ENCODE peak calls at places on chromosomes 7 and 10, in four cellular contexts. F is left ventricle myocardium inferior, U is transverse colon, S is right lobe of liver. N is an unnamed sample.

GRCh38 chr7:82049442-82049841 is 279.6 kb upstream of the HGF start:
- DNase-seq in F (peak; percentile 16), U (no peak), S (no peak), N (no peak)

GRCh38 chr7:100785878-100786277 is 41.4 kb downstream of the EPHB4 start:
- DNase-seq in F (no peak), U (no peak), S (no peak), N (no peak)

GRCh38 chr7:90455163-90456030 is 14.0 kb upstream of the PTTG1IP2 start:
- DNase-seq in F (no peak), U (no peak), S (no peak), N (no peak)

GRCh38 chr10:69303632-69304035 is 25.3 kb downstream of the HK1 start:
- DNase-seq in F (no peak), U (no peak), S (no peak), N (no peak)

GRCh38 chr7:929311-929711 is 25.2 kb downstream of the ADAP1 start:
- DNase-seq in F (no peak), U (peak; percentile 4), S (peak; percentile 42), N (no peak)

GRCh38 chr10:12888470-12888869 is 113.0 kb downstream of the CCDC3 start:
- DNase-seq in F (no peak), U (no peak), S (no peak), N (no peak)

GRCh38 chr10:122390271-122390670 is 15.8 kb downstream of the PLEKHA1 start:
- DNase-seq in F (no peak), U (no peak), S (no peak), N (no peak)

GRCh38 chr7:155846156-155846555 is 33.9 kb upstream of the SHH start:
- DNase-seq in F (no peak), U (no peak), S (peak; percentile 35), N (no peak)

GRCh38 chr7:129461809-129462208 is 27.6 kb downstream of the STRIP2 start:
- DNase-seq in F (no peak), U (no peak), S (no peak), N (no peak)

GRCh38 chr7:108805808-108806397 is 236.2 kb downstream of the DNAJB9 start:
- DNase-seq in F (no peak), U (no peak), S (no peak), N (no peak)

GRCh38 chr10:29039659-29040309 is 249.1 kb upstream of the LYZL1 start:
- DNase-seq in F (no peak), U (no peak), S (no peak), N (no peak)

GRCh38 chr10:46091080-46091833 is 45.2 kb upstream of the MSMB start:
- DNase-seq in F (no peak), U (no peak), S (no peak), N (no peak)

GRCh38 chr10:110181451-110181850 is 26.0 kb upstream of the MXI1 start:
- DNase-seq in F (no peak), U (no peak), S (no peak), N (no peak)

GRCh38 chr7:80136276-80137045 is 1.8 kb downstream of the GNAI1 start:
- DNase-seq in F (no peak), U (no peak), S (no peak), N (no peak)

GRCh38 chr10:73814896-73815718 is 3.7 kb upstream of the NDST2 start:
- DNase-seq in F (no peak), U (no peak), S (no peak), N (no peak)

GRCh38 chr7:128274890-128275603 is 34.0 kb downstream of the LEP start:
- DNase-seq in F (no peak), U (no peak), S (no peak), N (no peak)

GRCh38 chr10:88032566-88032965 is 169.1 kb downstream of the PTEN start:
- DNase-seq in F (no peak), U (no peak), S (no peak), N (no peak)

GRCh38 chr10:122276611-122277205 is 5.6 kb downstream of the BTBD16 start:
- DNase-seq in F (no peak), U (no peak), S (no peak), N (no peak)

GRCh38 chr7:144388950-144389349 is 14.5 kb downstream of the NOBOX start:
- DNase-seq in F (no peak), U (no peak), S (no peak), N (no peak)

GRCh38 chr10:89702121-89702480 is 711 bp downstream of the KIF20B start:
- DNase-seq in F (no peak), U (no peak), S (no peak), N (no peak)

GRCh38 chr10:102776779-102777417 is 33.1 kb downstream of the WBP1L start:
- DNase-seq in F (peak; percentile 84), U (peak; percentile 71), S (no peak), N (peak; percentile 85)

GRCh38 chr7:2066251-2066919 is 166.4 kb downstream of the MAD1L1 start:
- DNase-seq in F (no peak), U (no peak), S (no peak), N (no peak)

GRCh38 chr10:91409069-91409868 is 875 bp upstream of the HECTD2 start:
- DNase-seq in F (peak; percentile 88), U (peak; percentile 77), S (peak; percentile 81), N (peak; percentile 45)

GRCh38 chr10:36538945-36539586 is 586.3 kb upstream of the ANKRD30A start:
- DNase-seq in F (no peak), U (no peak), S (no peak), N (no peak)

GRCh38 chr7:47514367-47514766 is 67.5 kb downstream of the TNS3 start:
- DNase-seq in F (no peak), U (no peak), S (no peak), N (no peak)

GRCh38 chr10:86711957-86712708 is 43.8 kb downstream of the LDB3 start:
- DNase-seq in F (no peak), U (no peak), S (peak; percentile 62), N (no peak)

GRCh38 chr7:65382452-65382851 is 8.8 kb downstream of the ZNF92 start:
- DNase-seq in F (no peak), U (no peak), S (no peak), N (no peak)

GRCh38 chr7:65390588-65390987 is 16.9 kb downstream of the ZNF92 start:
- DNase-seq in F (no peak), U (no peak), S (no peak), N (no peak)

DNA sequence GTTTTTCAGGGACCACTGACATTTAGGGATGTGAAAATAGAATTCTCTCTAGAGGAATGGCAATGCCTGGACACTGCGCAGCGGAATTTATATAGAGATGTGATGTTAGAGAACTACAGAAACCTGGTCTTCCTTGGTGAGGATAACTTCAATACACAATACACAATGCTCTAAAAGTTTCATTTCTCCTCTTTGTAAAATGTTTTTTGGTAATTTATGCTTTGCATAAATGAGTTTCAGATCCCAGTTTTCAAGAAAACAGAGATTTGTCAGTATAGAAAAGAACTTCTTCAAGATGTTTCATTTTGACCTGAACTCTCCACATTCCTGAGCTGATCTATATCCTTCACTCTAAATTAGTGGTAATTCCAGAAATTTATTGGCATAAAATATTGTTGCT is 14.2 kb downstream of the ZNF92 start:
- DNase-seq in F (no peak), U (no peak), S (no peak), N (no peak)
- H3K4me1 ChIP-seq in F (peaks cover 16% of the 10 kb centered on the region), U (peaks cover 6% of the 10 kb centered on the region), S (no peaks in the 10 kb centered on the region), N (no peaks in the 10 kb centered on the region)

DNA sequence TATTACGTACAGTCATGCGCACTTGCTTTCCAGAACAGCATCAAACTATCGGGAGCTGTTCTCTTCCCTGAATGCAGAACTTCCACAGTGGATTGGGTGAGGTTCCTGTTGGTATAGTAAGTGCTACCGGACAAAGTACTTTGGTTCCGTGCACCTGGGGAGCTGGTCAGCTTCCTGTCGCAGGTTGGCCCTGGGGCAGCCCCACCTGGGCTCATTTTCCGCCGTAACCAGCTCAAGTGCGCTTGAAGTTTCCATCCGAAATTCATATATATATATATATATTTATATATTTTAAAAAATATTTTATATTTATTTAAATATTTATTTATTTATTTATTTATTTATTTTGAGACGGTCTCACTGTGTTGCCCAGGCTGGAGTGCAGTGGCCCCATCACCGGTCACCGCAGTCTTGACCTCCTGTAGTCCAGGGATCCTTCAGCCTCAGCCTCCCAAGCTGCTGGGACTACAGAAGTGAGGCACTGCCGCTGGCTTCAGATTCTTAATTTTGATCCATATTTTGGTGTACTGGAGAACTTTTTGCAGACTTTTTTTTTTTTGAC is 6.5 kb downstream of the SCART1 start:
- DNase-seq in F (no peak), U (no peak), S (no peak), N (no peak)
- H3K9me3 ChIP-seq in F (no peaks in the 10 kb centered on the region), U (no peaks in the 10 kb centered on the region), S (no peaks in the 10 kb centered on the region), N (no peaks in the 10 kb centered on the region)

GRCh38 chr7:101995121-101995520 is 177.7 kb downstream of the CUX1 start:
- DNase-seq in F (no peak), U (peak; percentile 33), S (no peak), N (no peak)
- H3K4me1 ChIP-seq in F (peaks cover 23% of the 10 kb centered on the region), U (no peaks in the 10 kb centered on the region), S (no peaks in the 10 kb centered on the region), N (no peaks in the 10 kb centered on the region)

DNA sequence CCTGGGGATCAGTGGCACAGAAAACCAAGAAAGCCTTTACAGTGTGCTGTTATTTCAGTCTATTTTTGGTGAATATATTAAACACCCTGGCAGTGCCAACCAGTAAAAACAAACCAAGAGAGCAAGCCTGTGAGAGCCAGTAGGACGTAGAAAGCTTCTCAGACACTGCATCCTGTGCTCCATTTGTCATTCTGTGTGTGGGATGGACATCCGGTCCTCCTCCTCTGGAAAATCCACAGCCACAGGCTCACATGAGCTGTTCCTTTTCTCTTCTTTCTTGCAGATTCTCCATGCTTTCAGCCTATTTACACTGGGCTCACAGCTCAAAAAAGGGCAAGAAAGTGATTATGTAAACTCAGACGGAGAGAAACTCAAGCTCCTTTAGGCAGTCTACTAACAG is 119.7 kb upstream of the YAE1 start:
- DNase-seq in F (no peak), U (no peak), S (no peak), N (no peak)
- H3K9me3 ChIP-seq in F (no peaks in the 10 kb centered on the region), U (no peaks in the 10 kb centered on the region), S (no peaks in the 10 kb centered on the region), N (no peaks in the 10 kb centered on the region)

DNA sequence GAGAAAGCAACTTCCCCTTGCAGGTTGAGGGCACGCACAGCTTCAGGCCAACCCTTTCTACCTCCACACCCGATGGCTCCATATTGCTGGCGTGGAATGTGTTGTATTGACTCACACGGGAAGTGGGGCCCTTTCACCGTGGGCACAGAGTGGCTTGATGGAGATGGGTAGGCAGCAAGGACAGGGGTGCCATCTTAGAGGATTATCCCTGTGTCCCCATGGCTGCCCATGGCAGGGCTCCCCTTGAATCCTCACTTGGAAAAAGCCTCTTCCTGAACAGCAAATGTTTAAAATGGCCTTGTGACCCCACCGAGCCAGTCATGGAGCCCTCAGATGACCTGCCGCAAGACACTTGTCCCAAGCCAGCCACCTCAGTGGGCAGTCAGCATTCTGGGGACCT is 31.2 kb downstream of the CXCL12 start:
- DNase-seq in F (no peak), U (no peak), S (no peak), N (no peak)
- H3K4me1 ChIP-seq in F (peaks cover 32% of the 10 kb centered on the region), U (peaks cover 7% of the 10 kb centered on the region), S (no peaks in the 10 kb centered on the region), N (no peaks in the 10 kb centered on the region)

GRCh38 chr7:158073845-158074840 is 513.5 kb downstream of the PTPRN2 start:
- DNase-seq in F (no peak), U (no peak), S (no peak), N (no peak)
- H3K9me3 ChIP-seq in F (no peaks in the 10 kb centered on the region), U (no peaks in the 10 kb centered on the region), S (no peaks in the 10 kb centered on the region), N (no peaks in the 10 kb centered on the region)